ENCODE peak calls at places on chromosomes 5 and 9, in ten cellular contexts. J is PC-3, O is heart right ventricle, I is H54, P is GM18507, G is fibroblast of mammary gland, D is pons, X is cardiac septum, E is iPS DF 6.9, K is Peyer's patch. L is an unnamed sample.

GRCh38 chr5:81779125-81779934 is 28.4 kb upstream of the SSBP2 start:
- DNase-seq in J (peak), D (peak), O (peak), K (peak), P (no peak), I (peak), G (peak), X (peak), E (no peak), L (peak)

GRCh38 chr9:130626249-130626982 is 38.0 kb upstream of the PRDM12 start:
- DNase-seq in D (no peak), P (no peak), J (no peak), E (no peak), G (no peak), K (peak), I (no peak), O (peak), X (no peak), L (no peak)

GRCh38 chr5:84113246-84114118 is 271.2 kb downstream of the EDIL3 start:
- DNase-seq in D (peak), O (no peak), E (peak), X (no peak), K (no peak), J (no peak), G (no peak), P (no peak), I (peak), L (no peak)

GRCh38 chr9:110875275-110875674 is 163.0 kb downstream of the LPAR1 start:
- DNase-seq in K (peak), J (no peak), X (peak), I (no peak), P (no peak), G (no peak), E (peak), D (peak), O (peak), L (no peak)

GRCh38 chr5:101590384-101590783 is 687.3 kb upstream of the ST8SIA4 start:
- DNase-seq in D (no peak), I (no peak), K (no peak), O (no peak), P (no peak), J (peak), G (peak), X (no peak), E (peak), L (no peak)

GRCh38 chr9:131872006-131872405 is 132.1 kb upstream of the RAPGEF1 start:
- DNase-seq in G (no peak), D (no peak), K (no peak), X (no peak), O (no peak), J (no peak), I (no peak), P (no peak), E (no peak), L (no peak)

GRCh38 chr9:81776390-81776789 is 87.0 kb upstream of the TLE1 start:
- DNase-seq in X (no peak), G (no peak), P (no peak), D (no peak), O (no peak), I (no peak), K (no peak), J (no peak), E (no peak), L (no peak)

GRCh38 chr5:114305402-114306207 is 56.3 kb upstream of the KCNN2 start:
- DNase-seq in O (no peak), X (no peak), E (peak), D (peak), K (no peak), J (peak), P (no peak), I (no peak), G (peak), L (peak)

GRCh38 chr9:135480071-135480941 is 724 bp downstream of the PPP1R26 start:
- DNase-seq in E (no peak), G (peak), P (no peak), K (no peak), O (no peak), I (peak), J (peak), X (no peak), D (no peak), L (peak)

GRCh38 chr5:119445544-119445943 is 6.8 kb upstream of the HSD17B4 start:
- DNase-seq in P (no peak), D (no peak), E (no peak), K (no peak), I (no peak), X (no peak), J (no peak), G (no peak), O (no peak), L (no peak)

GRCh38 chr5:59833448-59833847 is 60.1 kb downstream of the PDE4D start:
- DNase-seq in D (no peak), K (no peak), O (no peak), E (no peak), X (no peak), P (no peak), I (no peak), G (no peak), J (no peak), L (no peak)

GRCh38 chr5:159972538-159973362 is 36.2 kb upstream of the TTC1 start:
- DNase-seq in X (peak), J (no peak), P (no peak), O (no peak), K (no peak), E (no peak), G (no peak), I (no peak), D (no peak), L (no peak)

GRCh38 chr5:3265131-3265885 is 330.3 kb upstream of the IRX1 start:
- DNase-seq in P (no peak), D (peak), I (no peak), E (no peak), X (no peak), O (no peak), J (no peak), K (no peak), G (no peak), L (no peak)

GRCh38 chr5:10725636-10726035 is 35.4 kb downstream of the DAP start:
- DNase-seq in O (no peak), E (no peak), P (no peak), X (no peak), J (peak), K (no peak), G (no peak), D (no peak), I (no peak), L (no peak)

GRCh38 chr9:28741459-28741858 is 1168.2 kb upstream of the C9orf72 start:
- DNase-seq in J (no peak), I (no peak), K (no peak), G (no peak), X (no peak), P (no peak), E (no peak), D (no peak), O (no peak), L (no peak)

GRCh38 chr9:10704720-10705119 is 91.9 kb upstream of the PTPRD start:
- DNase-seq in X (no peak), K (no peak), O (no peak), I (peak), J (peak), E (no peak), D (no peak), P (no peak), G (peak), L (no peak)

GRCh38 chr5:159645194-159645846 is 271.0 kb upstream of the ADRA1B start:
- DNase-seq in O (no peak), D (no peak), K (no peak), X (no peak), E (no peak), J (no peak), P (no peak), G (no peak), I (no peak), L (no peak)

GRCh38 chr9:76676857-76677256 is 87.4 kb upstream of the PCA3 start:
- DNase-seq in P (no peak), K (no peak), G (no peak), I (no peak), O (no peak), J (no peak), D (no peak), X (no peak), E (no peak), L (no peak)

GRCh38 chr5:178118345-178118744 is 5.0 kb downstream of the N4BP3 start:
- DNase-seq in D (no peak), E (no peak), O (no peak), X (no peak), I (no peak), P (no peak), G (no peak), K (peak), J (no peak), L (no peak)

GRCh38 chr9:109906766-109907382 is 126.9 kb downstream of the PALM2AKAP2 start:
- DNase-seq in O (no peak), P (no peak), X (no peak), K (no peak), J (peak), G (peak), E (no peak), I (no peak), D (peak), L (no peak)

GRCh38 chr5:4044881-4045280 is 449.2 kb downstream of the IRX1 start:
- DNase-seq in G (no peak), I (no peak), O (no peak), P (no peak), X (no peak), E (no peak), J (no peak), D (no peak), K (no peak), L (no peak)

GRCh38 chr5:95723632-95724369 is 7.3 kb upstream of the RHOBTB3 start:
- DNase-seq in I (no peak), P (no peak), G (no peak), X (no peak), E (no peak), J (no peak), D (no peak), O (no peak), K (no peak), L (no peak)

GRCh38 chr5:167845952-167846351 is 445.5 kb upstream of the WWC1 start:
- DNase-seq in D (no peak), E (no peak), I (no peak), G (no peak), O (no peak), K (no peak), J (no peak), X (no peak), P (no peak), L (no peak)

GRCh38 chr9:131800366-131800765 is 60.5 kb upstream of the RAPGEF1 start:
- DNase-seq in G (no peak), I (no peak), E (no peak), K (no peak), P (no peak), D (no peak), X (no peak), J (no peak), O (no peak), L (no peak)

GRCh38 chr5:150022163-150022540 is 21.6 kb downstream of the HMGXB3 start:
- DNase-seq in G (peak), D (peak), X (no peak), J (peak), P (no peak), E (no peak), O (peak), K (no peak), I (no peak), L (peak)

GRCh38 chr5:10286552-10287227 is 21.0 kb downstream of the CMBL start:
- DNase-seq in X (no peak), K (peak), P (no peak), D (no peak), G (peak), O (no peak), J (peak), I (no peak), E (no peak), L (no peak)

GRCh38 chr9:115231116-115231515 is 113.2 kb upstream of the TNC start:
- DNase-seq in X (no peak), G (no peak), E (no peak), J (no peak), P (no peak), D (no peak), O (no peak), I (no peak), K (no peak), L (no peak)

GRCh38 chr9:121398374-121398773 is 28.3 kb upstream of the STOM start:
- DNase-seq in O (no peak), I (peak), K (no peak), P (no peak), D (no peak), E (no peak), X (no peak), J (peak), G (peak), L (peak)

GRCh38 chr5:168525856-168526255 is 3.2 kb upstream of the FBLL1 start:
- DNase-seq in J (no peak), E (no peak), G (no peak), D (no peak), P (no peak), I (no peak), X (no peak), K (no peak), O (no peak), L (no peak)

GRCh38 chr9:91445135-91445534 is 21.5 kb upstream of the NFIL3 start:
- DNase-seq in X (no peak), P (no peak), O (no peak), I (no peak), J (no peak), K (no peak), E (no peak), G (no peak), D (no peak), L (no peak)

GRCh38 chr9:132221941-132222340 is 60.1 kb downstream of the NTNG2 start:
- DNase-seq in I (no peak), P (no peak), G (no peak), E (no peak), J (no peak), D (no peak), X (no peak), K (no peak), O (no peak), L (no peak)

GRCh38 chr9:92342825-92343488 is 17.2 kb downstream of the CENPP start:
- DNase-seq in O (no peak), E (no peak), D (no peak), J (peak), G (peak), I (no peak), K (no peak), X (no peak), P (no peak), L (no peak)

GRCh38 chr5:7876867-7877266 is 7.9 kb downstream of the MTRR start:
- DNase-seq in E (no peak), X (no peak), I (peak), J (peak), D (no peak), G (peak), O (no peak), P (no peak), K (no peak), L (peak)

GRCh38 chr9:16867571-16868311 is 2.7 kb downstream of the BNC2 start:
- DNase-seq in K (peak), D (no peak), X (no peak), J (peak), P (no peak), I (peak), O (no peak), E (no peak), G (peak), L (peak)

GRCh38 chr9:91395553-91396470 is 27.8 kb downstream of the NFIL3 start:
- DNase-seq in I (peak), X (no peak), E (no peak), J (peak), O (no peak), K (no peak), G (peak), D (peak), P (peak), L (no peak)

GRCh38 chr5:135433626-135434426 is 13.3 kb downstream of the DCANP1 start:
- DNase-seq in G (peak), X (no peak), E (no peak), O (no peak), K (peak), J (no peak), D (no peak), I (no peak), P (no peak), L (peak)

GRCh38 chr5:141567513-141568117 is 51.2 kb downstream of the DIAPH1 start:
- DNase-seq in K (no peak), E (no peak), D (no peak), I (no peak), G (peak), J (peak), P (no peak), O (no peak), X (no peak), L (peak)

L was measured in SJSA1.